ENCODE peak calls at places on chromosomes 13 and 19, in four cellular contexts. One of them, this sample, is unnamed.

GRCh38 chr19:40344422-40344821 is 3.8 kb downstream of the C19orf47 start:
- DNase-seq in cardiac septum: no peak
- DNase-seq in Peyer's patch: no peak
- DNase-seq in heart right ventricle: no peak
- DNase-seq in this sample: no peak

GRCh38 chr13:32877491-32877890 is 138.7 kb upstream of the KL start:
- DNase-seq in cardiac septum: no peak
- DNase-seq in heart right ventricle: no peak
- DNase-seq in Peyer's patch: no peak
- DNase-seq in this sample: no peak

GRCh38 chr13:62643799-62644484 is 1228.3 kb upstream of the PCDH20 start:
- DNase-seq in Peyer's patch: no peak
- DNase-seq in heart right ventricle: no peak
- DNase-seq in cardiac septum: no peak
- DNase-seq in this sample: no peak

GRCh38 chr13:34335662-34336007 is 517.7 kb downstream of the RFC3 start:
- DNase-seq in heart right ventricle: no peak
- DNase-seq in cardiac septum: no peak
- DNase-seq in Peyer's patch: no peak
- DNase-seq in this sample: no peak

GRCh38 chr19:10763828-10764339 is 46.0 kb downstream of the DNM2 start:
- DNase-seq in Peyer's patch: peak; percentile 54
- DNase-seq in cardiac septum: no peak
- DNase-seq in heart right ventricle: no peak
- DNase-seq in this sample: no peak

GRCh38 chr19:30360378-30361106 is 11.6 kb upstream of the ZNF536 start:
- DNase-seq in Peyer's patch: no peak
- DNase-seq in heart right ventricle: no peak
- DNase-seq in cardiac septum: peak; percentile 24
- DNase-seq in this sample: no peak

GRCh38 chr13:112575680-112576079 is 12.3 kb downstream of the TUBGCP3 start:
- DNase-seq in Peyer's patch: no peak
- DNase-seq in cardiac septum: no peak
- DNase-seq in heart right ventricle: no peak
- DNase-seq in this sample: peak; percentile 46

GRCh38 chr19:6787393-6787792 is 14.9 kb downstream of the VAV1 start:
- DNase-seq in heart right ventricle: no peak
- DNase-seq in Peyer's patch: no peak
- DNase-seq in cardiac septum: no peak
- DNase-seq in this sample: no peak

GRCh38 chr13:39263033-39263432 is 224.8 kb downstream of the NHLRC3 start:
- DNase-seq in heart right ventricle: no peak
- DNase-seq in Peyer's patch: no peak
- DNase-seq in cardiac septum: no peak
- DNase-seq in this sample: peak; percentile 24

GRCh38 chr13:48559638-48560320 is 26.9 kb upstream of the RCBTB2 start:
- DNase-seq in Peyer's patch: no peak
- DNase-seq in heart right ventricle: no peak
- DNase-seq in cardiac septum: no peak
- DNase-seq in this sample: no peak

GRCh38 chr19:46886546-46887239 is 25.9 kb downstream of the ARHGAP35 start:
- DNase-seq in cardiac septum: no peak
- DNase-seq in heart right ventricle: no peak
- DNase-seq in Peyer's patch: no peak
- DNase-seq in this sample: no peak

GRCh38 chr13:33842207-33842606 is 24.3 kb downstream of the RFC3 start:
- DNase-seq in cardiac septum: no peak
- DNase-seq in heart right ventricle: no peak
- DNase-seq in Peyer's patch: no peak
- DNase-seq in this sample: no peak

GRCh38 chr13:76754414-76754813 is 131.8 kb downstream of the KCTD12 start:
- DNase-seq in Peyer's patch: no peak
- DNase-seq in cardiac septum: no peak
- DNase-seq in heart right ventricle: no peak
- DNase-seq in this sample: peak; percentile 3

GRCh38 chr13:74056829-74057564 is 77.2 kb downstream of the KLF12 start:
- DNase-seq in heart right ventricle: peak; percentile 59
- DNase-seq in cardiac septum: no peak
- DNase-seq in Peyer's patch: no peak
- DNase-seq in this sample: peak; percentile 7

GRCh38 chr13:41645313-41645712 is 188.0 kb downstream of the RGCC start:
- DNase-seq in Peyer's patch: no peak
- DNase-seq in heart right ventricle: no peak
- DNase-seq in cardiac septum: no peak
- DNase-seq in this sample: peak; percentile 2

GRCh38 chr19:35352448-35353304 is 5.0 kb downstream of the FFAR1 start:
- DNase-seq in Peyer's patch: peak; percentile 66
- DNase-seq in heart right ventricle: peak; percentile 50
- DNase-seq in cardiac septum: peak; percentile 89
- DNase-seq in this sample: peak; percentile 64

GRCh38 chr13:70544706-70545105 is 436.5 kb upstream of the KLHL1 start:
- DNase-seq in Peyer's patch: no peak
- DNase-seq in cardiac septum: no peak
- DNase-seq in heart right ventricle: no peak
- DNase-seq in this sample: no peak

GRCh38 chr13:75399879-75400217 is 82.1 kb downstream of the TBC1D4 start:
- DNase-seq in cardiac septum: no peak
- DNase-seq in Peyer's patch: no peak
- DNase-seq in heart right ventricle: no peak
- DNase-seq in this sample: no peak

GRCh38 chr13:59274958-59275727 is 888.6 kb downstream of the DIAPH3 start:
- DNase-seq in heart right ventricle: no peak
- DNase-seq in cardiac septum: no peak
- DNase-seq in Peyer's patch: no peak
- DNase-seq in this sample: no peak

GRCh38 chr13:40637644-40638043 is 28.8 kb downstream of the FOXO1 start:
- DNase-seq in Peyer's patch: no peak
- DNase-seq in heart right ventricle: no peak
- DNase-seq in cardiac septum: no peak
- DNase-seq in this sample: no peak

This sample was measured in thyroid gland.